ENCODE peak calls at places on chromosomes 5 and 9, in eight cellular contexts. One of them, this sample, is unnamed.
A peak's percentile ranks its signal among the peaks of the same experiment; 100 is the strongest.

GRCh38 chr9:134842321-134842720 is 38.3 kb upstream of the FCN2 start:
- DNase-seq in CD8-positive, alpha-beta T cell: no peak
- DNase-seq in IMR-90: no peak
- DNase-seq in bronchial epithelial cell: no peak
- DNase-seq in hepatocyte: no peak
- DNase-seq in pancreas: no peak
- DNase-seq in epithelial cell of esophagus: no peak
- DNase-seq in cardiac muscle cell: no peak
- DNase-seq in this sample: no peak

GRCh38 chr9:89640391-89640790 is 35.6 kb downstream of the GADD45G start:
- DNase-seq in CD8-positive, alpha-beta T cell: no peak
- DNase-seq in IMR-90: no peak
- DNase-seq in bronchial epithelial cell: no peak
- DNase-seq in hepatocyte: no peak
- DNase-seq in pancreas: peak; percentile 49
- DNase-seq in epithelial cell of esophagus: no peak
- DNase-seq in cardiac muscle cell: no peak
- DNase-seq in this sample: no peak

GRCh38 chr5:135236187-135236835 is 162.7 kb downstream of the MACROH2A1 start:
- DNase-seq in CD8-positive, alpha-beta T cell: no peak
- DNase-seq in IMR-90: no peak
- DNase-seq in bronchial epithelial cell: no peak
- DNase-seq in hepatocyte: no peak
- DNase-seq in pancreas: no peak
- DNase-seq in epithelial cell of esophagus: no peak
- DNase-seq in cardiac muscle cell: no peak
- DNase-seq in this sample: no peak

GRCh38 chr5:151480384-151480783 is 33.0 kb downstream of the SLC36A1 start:
- DNase-seq in CD8-positive, alpha-beta T cell: no peak
- DNase-seq in IMR-90: peak; percentile 73
- DNase-seq in bronchial epithelial cell: no peak
- DNase-seq in hepatocyte: peak; percentile 27
- DNase-seq in pancreas: no peak
- DNase-seq in epithelial cell of esophagus: no peak
- DNase-seq in cardiac muscle cell: peak; percentile 51
- DNase-seq in this sample: peak; percentile 46

GRCh38 chr5:31854625-31855526 is 215.9 kb downstream of the PDZD2 start:
- DNase-seq in CD8-positive, alpha-beta T cell: no peak
- DNase-seq in IMR-90: no peak
- DNase-seq in bronchial epithelial cell: peak; percentile 34
- DNase-seq in hepatocyte: peak; percentile 58
- DNase-seq in pancreas: peak; percentile 70
- DNase-seq in epithelial cell of esophagus: peak; percentile 62
- DNase-seq in cardiac muscle cell: peak; percentile 54
- DNase-seq in this sample: peak; percentile 30

GRCh38 chr9:133321411-133321935 is 14.5 kb downstream of the SURF6 start:
- DNase-seq in CD8-positive, alpha-beta T cell: no peak
- DNase-seq in IMR-90: no peak
- DNase-seq in bronchial epithelial cell: no peak
- DNase-seq in hepatocyte: no peak
- DNase-seq in pancreas: no peak
- DNase-seq in epithelial cell of esophagus: no peak
- DNase-seq in cardiac muscle cell: no peak
- DNase-seq in this sample: no peak

GRCh38 chr9:99778308-99778707 is 43.4 kb upstream of the NR4A3 start:
- DNase-seq in CD8-positive, alpha-beta T cell: no peak
- DNase-seq in IMR-90: peak; percentile 89
- DNase-seq in bronchial epithelial cell: peak; percentile 81
- DNase-seq in hepatocyte: peak; percentile 10
- DNase-seq in pancreas: no peak
- DNase-seq in epithelial cell of esophagus: peak; percentile 84
- DNase-seq in cardiac muscle cell: peak; percentile 51
- DNase-seq in this sample: peak; percentile 50

GRCh38 chr5:169923988-169924387 is 56.3 kb downstream of the INSYN2B start:
- DNase-seq in CD8-positive, alpha-beta T cell: no peak
- DNase-seq in IMR-90: no peak
- DNase-seq in bronchial epithelial cell: no peak
- DNase-seq in hepatocyte: no peak
- DNase-seq in pancreas: no peak
- DNase-seq in epithelial cell of esophagus: no peak
- DNase-seq in cardiac muscle cell: no peak
- DNase-seq in this sample: no peak

GRCh38 chr5:101687630-101688029 is 608.5 kb downstream of the SLCO4C1 start:
- DNase-seq in CD8-positive, alpha-beta T cell: no peak
- DNase-seq in IMR-90: no peak
- DNase-seq in bronchial epithelial cell: peak; percentile 29
- DNase-seq in hepatocyte: no peak
- DNase-seq in pancreas: no peak
- DNase-seq in epithelial cell of esophagus: peak; percentile 7
- DNase-seq in cardiac muscle cell: no peak
- DNase-seq in this sample: no peak

GRCh38 chr5:15650266-15650665 is 150.3 kb downstream of the FBXL7 start:
- DNase-seq in CD8-positive, alpha-beta T cell: no peak
- DNase-seq in IMR-90: no peak
- DNase-seq in bronchial epithelial cell: no peak
- DNase-seq in hepatocyte: no peak
- DNase-seq in pancreas: no peak
- DNase-seq in epithelial cell of esophagus: no peak
- DNase-seq in cardiac muscle cell: no peak
- DNase-seq in this sample: no peak

GRCh38 chr5:170565077-170565476 is 61.3 kb downstream of the KCNIP1 start:
- DNase-seq in CD8-positive, alpha-beta T cell: no peak
- DNase-seq in IMR-90: no peak
- DNase-seq in bronchial epithelial cell: no peak
- DNase-seq in hepatocyte: no peak
- DNase-seq in pancreas: no peak
- DNase-seq in epithelial cell of esophagus: no peak
- DNase-seq in cardiac muscle cell: no peak
- DNase-seq in this sample: no peak

GRCh38 chr5:102547659-102548058 is 48.9 kb upstream of the SLCO6A1 start:
- DNase-seq in CD8-positive, alpha-beta T cell: no peak
- DNase-seq in IMR-90: no peak
- DNase-seq in bronchial epithelial cell: no peak
- DNase-seq in hepatocyte: no peak
- DNase-seq in pancreas: no peak
- DNase-seq in epithelial cell of esophagus: no peak
- DNase-seq in cardiac muscle cell: no peak
- DNase-seq in this sample: no peak

GRCh38 chr5:131460867-131461572 is 174.0 kb downstream of the RAPGEF6 start:
- DNase-seq in CD8-positive, alpha-beta T cell: no peak
- DNase-seq in IMR-90: peak; percentile 11
- DNase-seq in bronchial epithelial cell: no peak
- DNase-seq in hepatocyte: no peak
- DNase-seq in pancreas: no peak
- DNase-seq in epithelial cell of esophagus: no peak
- DNase-seq in cardiac muscle cell: peak; percentile 13
- DNase-seq in this sample: peak; percentile 16

GRCh38 chr5:132489051-132489770 is 1.4 kb downstream of the IRF1 start:
- DNase-seq in CD8-positive, alpha-beta T cell: peak; percentile 18
- DNase-seq in IMR-90: no peak
- DNase-seq in bronchial epithelial cell: no peak
- DNase-seq in hepatocyte: peak; percentile 6
- DNase-seq in pancreas: no peak
- DNase-seq in epithelial cell of esophagus: no peak
- DNase-seq in cardiac muscle cell: no peak
- DNase-seq in this sample: no peak

GRCh38 chr5:104347119-104347708 is 784.6 kb upstream of the NUDT12 start:
- DNase-seq in CD8-positive, alpha-beta T cell: no peak
- DNase-seq in IMR-90: peak; percentile 38
- DNase-seq in bronchial epithelial cell: peak; percentile 15
- DNase-seq in hepatocyte: peak; percentile 28
- DNase-seq in pancreas: no peak
- DNase-seq in epithelial cell of esophagus: peak; percentile 25
- DNase-seq in cardiac muscle cell: peak; percentile 66
- DNase-seq in this sample: peak; percentile 66

GRCh38 chr5:42994285-42995151 is 45.6 kb downstream of the ANXA2R start:
- DNase-seq in CD8-positive, alpha-beta T cell: peak; percentile 84
- DNase-seq in IMR-90: peak; percentile 93
- DNase-seq in bronchial epithelial cell: peak; percentile 67
- DNase-seq in hepatocyte: peak; percentile 91
- DNase-seq in pancreas: peak; percentile 77
- DNase-seq in epithelial cell of esophagus: peak; percentile 83
- DNase-seq in cardiac muscle cell: peak; percentile 96
- DNase-seq in this sample: peak; percentile 95

GRCh38 chr5:77616920-77617319 is 21.6 kb downstream of the OTP start:
- DNase-seq in CD8-positive, alpha-beta T cell: no peak
- DNase-seq in IMR-90: no peak
- DNase-seq in bronchial epithelial cell: no peak
- DNase-seq in hepatocyte: no peak
- DNase-seq in pancreas: no peak
- DNase-seq in epithelial cell of esophagus: no peak
- DNase-seq in cardiac muscle cell: no peak
- DNase-seq in this sample: no peak
- H3K4me3 ChIP-seq in CD8-positive, alpha-beta T cell: no peak overlapping the region
- H3K4me3 ChIP-seq in IMR-90: no peak overlapping the region
- H3K4me3 ChIP-seq in bronchial epithelial cell: no peak overlapping the region
- H3K4me3 ChIP-seq in hepatocyte: no peak overlapping the region
- H3K4me3 ChIP-seq in pancreas: no peak overlapping the region
- H3K4me3 ChIP-seq in epithelial cell of esophagus: no peak overlapping the region
- H3K4me3 ChIP-seq in cardiac muscle cell: no peak overlapping the region
- H3K4me3 ChIP-seq in this sample: no peak overlapping the region

DNA sequence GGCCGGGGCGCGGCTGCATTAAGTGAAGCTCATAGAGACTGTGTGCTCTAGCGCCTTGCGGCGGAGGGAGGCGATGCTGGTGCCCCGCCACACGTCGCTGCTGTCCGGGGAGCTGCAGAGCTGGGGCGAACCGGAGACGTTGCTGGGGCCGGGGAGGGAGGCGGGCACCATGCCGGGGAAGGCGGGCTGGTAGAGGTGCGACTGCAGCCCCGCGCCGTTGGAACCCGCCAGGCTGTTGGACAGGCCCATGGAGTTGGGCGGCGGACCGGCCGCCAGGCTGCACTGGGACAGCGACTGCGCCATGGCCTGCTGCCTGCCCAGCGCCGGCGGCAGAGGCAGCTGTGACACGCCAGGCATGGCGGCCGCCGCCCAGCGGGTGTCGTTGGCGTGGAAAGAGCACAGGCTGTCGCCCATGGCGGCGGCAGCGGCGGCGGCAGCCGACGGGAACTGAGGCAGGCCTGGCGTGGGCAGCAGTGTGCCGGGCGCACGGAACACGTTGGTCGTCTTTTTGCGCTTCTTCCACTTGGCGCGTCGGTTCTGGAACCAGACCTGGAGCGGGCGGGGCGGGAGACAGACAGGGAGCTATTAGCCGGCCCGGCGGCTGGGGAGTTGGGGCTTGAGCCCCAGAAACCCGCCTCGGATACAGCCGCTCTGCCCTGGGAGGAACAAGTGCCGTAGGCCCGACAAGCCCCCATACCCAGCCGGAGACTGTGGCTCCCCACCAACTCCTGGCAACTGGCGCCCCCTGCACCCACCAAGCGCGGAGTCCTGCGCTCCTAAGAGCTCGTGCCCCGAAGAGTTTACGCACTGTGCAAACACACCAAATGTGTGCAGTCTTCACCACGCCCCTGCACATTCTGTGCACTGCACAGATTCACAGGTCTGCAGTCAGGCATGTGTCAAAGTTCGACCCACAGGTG is 8.0 kb downstream of the OTP start:
- DNase-seq in CD8-positive, alpha-beta T cell: peak; percentile 35
- DNase-seq in IMR-90: no peak
- DNase-seq in bronchial epithelial cell: no peak
- DNase-seq in hepatocyte: peak; percentile 68
- DNase-seq in pancreas: peak; percentile 82
- DNase-seq in epithelial cell of esophagus: peak; percentile 16
- DNase-seq in cardiac muscle cell: no peak
- DNase-seq in this sample: no peak
- TF ChIP-seq CTCF in CD8-positive, alpha-beta T cell: no peak
- TF ChIP-seq CTCF in IMR-90: no peak
- TF ChIP-seq CTCF in bronchial epithelial cell: peak; percentile 11
- TF ChIP-seq CTCF in hepatocyte: peak; percentile 21
- TF ChIP-seq CTCF in pancreas: no peak
- TF ChIP-seq CTCF in epithelial cell of esophagus: no peak
- TF ChIP-seq CTCF in cardiac muscle cell: no peak
- TF ChIP-seq CTCF in this sample: no peak

GRCh38 chr9:107927276-107927675 is 437.7 kb upstream of the KLF4 start:
- DNase-seq in CD8-positive, alpha-beta T cell: no peak
- DNase-seq in IMR-90: no peak
- DNase-seq in bronchial epithelial cell: no peak
- DNase-seq in hepatocyte: no peak
- DNase-seq in pancreas: no peak
- DNase-seq in epithelial cell of esophagus: no peak
- DNase-seq in cardiac muscle cell: no peak
- DNase-seq in this sample: no peak

GRCh38 chr9:107928701-107929371 is 439.3 kb upstream of the KLF4 start:
- DNase-seq in CD8-positive, alpha-beta T cell: no peak
- DNase-seq in IMR-90: no peak
- DNase-seq in bronchial epithelial cell: no peak
- DNase-seq in hepatocyte: no peak
- DNase-seq in pancreas: no peak
- DNase-seq in epithelial cell of esophagus: no peak
- DNase-seq in cardiac muscle cell: no peak
- DNase-seq in this sample: no peak

GRCh38 chr9:107931071-107931715 is 441.6 kb upstream of the KLF4 start:
- DNase-seq in CD8-positive, alpha-beta T cell: no peak
- DNase-seq in IMR-90: no peak
- DNase-seq in bronchial epithelial cell: no peak
- DNase-seq in hepatocyte: no peak
- DNase-seq in pancreas: no peak
- DNase-seq in epithelial cell of esophagus: no peak
- DNase-seq in cardiac muscle cell: no peak
- DNase-seq in this sample: no peak

GRCh38 chr9:107932036-107932435 is 442.5 kb upstream of the KLF4 start:
- DNase-seq in CD8-positive, alpha-beta T cell: no peak
- DNase-seq in IMR-90: peak; percentile 72
- DNase-seq in bronchial epithelial cell: peak; percentile 6
- DNase-seq in hepatocyte: no peak
- DNase-seq in pancreas: no peak
- DNase-seq in epithelial cell of esophagus: no peak
- DNase-seq in cardiac muscle cell: peak; percentile 34
- DNase-seq in this sample: peak; percentile 19

GRCh38 chr9:107929439-107929838 is 439.9 kb upstream of the KLF4 start:
- DNase-seq in CD8-positive, alpha-beta T cell: no peak
- DNase-seq in IMR-90: peak; percentile 65
- DNase-seq in bronchial epithelial cell: peak; percentile 56
- DNase-seq in hepatocyte: peak; percentile 24
- DNase-seq in pancreas: peak; percentile 58
- DNase-seq in epithelial cell of esophagus: peak; percentile 72
- DNase-seq in cardiac muscle cell: peak; percentile 72
- DNase-seq in this sample: peak; percentile 63
- H3K4me3 ChIP-seq in CD8-positive, alpha-beta T cell: no peak overlapping the region
- H3K4me3 ChIP-seq in IMR-90: no peak overlapping the region
- H3K4me3 ChIP-seq in bronchial epithelial cell: no peak overlapping the region
- H3K4me3 ChIP-seq in hepatocyte: no peak overlapping the region
- H3K4me3 ChIP-seq in pancreas: no peak overlapping the region
- H3K4me3 ChIP-seq in epithelial cell of esophagus: no peak overlapping the region
- H3K4me3 ChIP-seq in cardiac muscle cell: no peak overlapping the region
- H3K4me3 ChIP-seq in this sample: no peak overlapping the region

GRCh38 chr9:757246-757881 is 84.1 kb upstream of the DMRT1 start:
- DNase-seq in CD8-positive, alpha-beta T cell: no peak
- DNase-seq in IMR-90: peak; percentile 67
- DNase-seq in bronchial epithelial cell: peak; percentile 46
- DNase-seq in hepatocyte: peak; percentile 64
- DNase-seq in pancreas: no peak
- DNase-seq in epithelial cell of esophagus: peak; percentile 65
- DNase-seq in cardiac muscle cell: peak; percentile 73
- DNase-seq in this sample: peak; percentile 74
- TF ChIP-seq CTCF in CD8-positive, alpha-beta T cell: no peak
- TF ChIP-seq CTCF in IMR-90: peak; percentile 64
- TF ChIP-seq CTCF in bronchial epithelial cell: peak; percentile 56
- TF ChIP-seq CTCF in hepatocyte: peak; percentile 53
- TF ChIP-seq CTCF in pancreas: no peak
- TF ChIP-seq CTCF in epithelial cell of esophagus: peak; percentile 69
- TF ChIP-seq CTCF in cardiac muscle cell: peak; percentile 63
- TF ChIP-seq CTCF in this sample: peak; percentile 68

GRCh38 chr5:155728857-155729683 is 597.9 kb upstream of the SGCD start:
- DNase-seq in CD8-positive, alpha-beta T cell: no peak
- DNase-seq in IMR-90: no peak
- DNase-seq in bronchial epithelial cell: no peak
- DNase-seq in hepatocyte: peak; percentile 41
- DNase-seq in pancreas: peak; percentile 50
- DNase-seq in epithelial cell of esophagus: no peak
- DNase-seq in cardiac muscle cell: no peak
- DNase-seq in this sample: no peak
- H3K4me3 ChIP-seq in CD8-positive, alpha-beta T cell: no peak overlapping the region
- H3K4me3 ChIP-seq in IMR-90: peak overlapping the region; percentile 37
- H3K4me3 ChIP-seq in bronchial epithelial cell: no peak overlapping the region
- H3K4me3 ChIP-seq in hepatocyte: peak overlapping the region; percentile 52
- H3K4me3 ChIP-seq in pancreas: no peak overlapping the region
- H3K4me3 ChIP-seq in epithelial cell of esophagus: no peak overlapping the region
- H3K4me3 ChIP-seq in cardiac muscle cell: peak overlapping the region; percentile 31
- H3K4me3 ChIP-seq in this sample: no peak overlapping the region

This sample was measured in fibroblast of pulmonary artery.